ENCODE peak calls at places on chromosomes 13 and 19, in eight cellular contexts. J is ovary, P is breast epithelium, I is lower leg skin, R is body of pancreas, K is heart left ventricle, V is thyroid gland, S is stomach. O is an unnamed sample.

GRCh38 chr13:113408562-113408961 is 44.6 kb upstream of the GRTP1 start:
- DNase-seq in I (no peak), S (no peak), P (no peak), J (no peak), K (no peak), R (no peak), V (no peak), O (peak)

GRCh38 chr13:81487151-81487550 is 1146.2 kb upstream of the SPRY2 start:
- DNase-seq in P (no peak), R (peak), S (no peak), V (no peak), K (no peak), J (no peak), I (no peak), O (no peak)

GRCh38 chr19:495440-496332 is 600 bp upstream of the MADCAM1 start:
- DNase-seq in I (no peak), K (no peak), R (no peak), V (no peak), S (no peak), P (no peak), J (no peak), O (no peak)

GRCh38 chr13:68345963-68346362 is 1115.8 kb upstream of the PCDH9 start:
- DNase-seq in S (no peak), V (no peak), J (no peak), I (no peak), R (no peak), K (no peak), P (no peak), O (no peak)

GRCh38 chr13:50654341-50654740 is 189.2 kb downstream of the DLEU7 start:
- DNase-seq in P (no peak), R (no peak), K (no peak), S (no peak), J (no peak), I (no peak), V (no peak), O (no peak)

GRCh38 chr13:113666951-113667701 is at the start of gene GRK1:
- DNase-seq in P (peak), V (no peak), R (no peak), J (peak), K (no peak), S (peak), I (no peak), O (no peak)

GRCh38 chr19:57348136-57348535 is 2.9 kb upstream of the ZNF304 start:
- DNase-seq in P (no peak), J (no peak), S (no peak), V (no peak), I (no peak), K (no peak), R (no peak), O (no peak)

GRCh38 chr13:102693250-102693649 is 1.6 kb downstream of the METTL21C start:
- DNase-seq in R (no peak), S (no peak), V (no peak), K (no peak), J (no peak), I (no peak), P (no peak), O (no peak)

GRCh38 chr19:39870171-39870971 is 24.2 kb upstream of the FBL start:
- DNase-seq in P (no peak), V (no peak), S (no peak), K (peak), R (no peak), I (no peak), J (no peak), O (no peak)

GRCh38 chr13:42762251-42762650 is 19.1 kb upstream of the FAM216B start:
- DNase-seq in R (no peak), K (no peak), I (no peak), J (no peak), V (no peak), P (no peak), S (no peak), O (no peak)

GRCh38 chr19:51271015-51271600 is 20.2 kb downstream of the SIGLECL1 start:
- DNase-seq in V (no peak), J (no peak), K (no peak), I (no peak), S (no peak), P (no peak), R (no peak), O (no peak)

GRCh38 chr13:62583466-62583865 is 1167.8 kb upstream of the PCDH20 start:
- DNase-seq in I (no peak), S (no peak), V (no peak), P (no peak), K (no peak), J (no peak), R (no peak), O (no peak)

GRCh38 chr13:30346159-30346788 is 38.9 kb upstream of the KATNAL1 start:
- DNase-seq in K (no peak), S (peak), P (no peak), J (no peak), R (peak), I (no peak), V (peak), O (peak)

GRCh38 chr19:45558399-45558878 is 26.2 kb downstream of the OPA3 start:
- DNase-seq in I (peak), K (no peak), R (peak), P (no peak), S (peak), J (no peak), V (peak), O (no peak)

GRCh38 chr13:79395881-79396280 is 10.2 kb downstream of the RBM26 start:
- DNase-seq in I (no peak), R (no peak), K (no peak), P (no peak), V (no peak), J (no peak), S (no peak), O (no peak)

GRCh38 chr13:34064456-34065205 is 246.7 kb downstream of the RFC3 start:
- DNase-seq in K (no peak), S (no peak), P (no peak), I (no peak), R (no peak), V (no peak), J (no peak), O (no peak)

GRCh38 chr13:99610702-99611289 is 109.5 kb downstream of the TM9SF2 start:
- DNase-seq in R (no peak), J (no peak), I (no peak), S (no peak), K (no peak), V (no peak), P (no peak), O (no peak)

GRCh38 chr13:109883181-109884180 is 97.1 kb upstream of the IRS2 start:
- DNase-seq in I (no peak), S (no peak), V (no peak), P (no peak), K (no peak), J (no peak), R (no peak), O (no peak)

GRCh38 chr13:32407854-32408253 is 20.1 kb downstream of the N4BP2L1 start:
- DNase-seq in P (no peak), R (no peak), V (peak), J (no peak), K (no peak), S (no peak), I (no peak), O (no peak)

GRCh38 chr13:97911311-97912138 is 42.0 kb upstream of the IPO5 start:
- DNase-seq in V (peak), P (no peak), K (no peak), R (peak), I (no peak), J (no peak), S (no peak), O (no peak)

GRCh38 chr13:106318941-106319411 is 216.5 kb downstream of the EFNB2 start:
- DNase-seq in I (no peak), S (no peak), R (no peak), K (no peak), V (peak), P (no peak), J (no peak), O (no peak)

GRCh38 chr13:27961227-27962085 is 7.7 kb downstream of the CDX2 start:
- DNase-seq in V (no peak), S (no peak), K (no peak), J (no peak), P (no peak), R (no peak), I (no peak), O (no peak)

GRCh38 chr13:27960362-27961226 is 8.5 kb downstream of the CDX2 start:
- DNase-seq in K (no peak), I (no peak), J (no peak), S (peak), P (peak), R (peak), V (no peak), O (peak)

GRCh38 chr13:27962982-27963381 is 6.1 kb downstream of the CDX2 start:
- DNase-seq in I (no peak), K (no peak), S (no peak), P (no peak), R (no peak), V (no peak), J (no peak), O (no peak)

GRCh38 chr13:27959976-27960361 is 9.1 kb downstream of the CDX2 start:
- DNase-seq in R (no peak), V (no peak), K (no peak), P (no peak), I (no peak), S (no peak), J (no peak), O (no peak)

GRCh38 chr13:27962128-27962841 is 6.8 kb downstream of the CDX2 start:
- DNase-seq in R (no peak), K (no peak), J (no peak), P (no peak), I (no peak), V (no peak), S (no peak), O (no peak)
- TF ChIP-seq POLR2A in R (no peak), K (no peak), J (no peak), P (no peak), I (no peak), V (no peak), S (no peak), O (no peak)

GRCh38 chr13:46288570-46289259 is 77.0 kb downstream of the LRRC63 start:
- DNase-seq in K (no peak), I (no peak), J (no peak), P (no peak), R (no peak), V (no peak), S (no peak), O (no peak)
- TF ChIP-seq CTCF in K (peak), I (no peak), J (no peak), P (peak), R (peak), V (peak), S (peak), O (no peak)

DNA sequence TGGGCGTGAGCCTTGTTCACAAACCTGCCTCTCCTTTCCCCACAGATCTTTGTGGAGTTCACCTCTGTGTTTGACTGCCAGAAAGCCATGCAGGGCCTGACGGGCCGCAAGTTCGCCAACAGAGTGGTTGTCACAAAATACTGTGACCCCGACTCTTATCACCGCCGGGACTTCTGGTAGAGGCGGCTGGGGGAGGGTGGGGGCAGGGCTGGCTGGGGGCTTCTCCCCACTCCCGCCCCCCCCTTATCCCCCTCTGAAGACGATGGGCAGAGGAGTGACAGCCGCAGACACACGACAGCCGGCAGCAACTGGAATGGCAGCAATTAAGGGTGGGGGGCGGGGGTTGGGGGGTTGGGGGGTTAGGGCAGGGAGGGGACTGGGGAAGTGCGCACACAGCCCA is 1.1 kb upstream of the EPN1 start:
- DNase-seq in I (no peak), S (no peak), J (no peak), P (no peak), V (no peak), K (no peak), R (no peak), O (no peak)
- TF ChIP-seq POLR2A in I (no peak), S (no peak), J (no peak), P (no peak), V (no peak), K (no peak), R (no peak), O (no peak)

GRCh38 chr13:89923731-89924130 is 1423.8 kb upstream of the MIR17HG start:
- DNase-seq in R (no peak), P (no peak), I (no peak), J (no peak), S (no peak), V (no peak), K (no peak), O (no peak)

GRCh38 chr13:89920461-89920860 is 1427.0 kb upstream of the MIR17HG start:
- DNase-seq in R (no peak), K (no peak), S (no peak), V (no peak), J (no peak), P (no peak), I (no peak), O (no peak)

GRCh38 chr13:89923052-89923451 is 1424.4 kb upstream of the MIR17HG start:
- DNase-seq in J (no peak), S (no peak), V (no peak), R (no peak), K (no peak), I (no peak), P (no peak), O (no peak)

GRCh38 chr13:89930861-89931260 is 1416.6 kb upstream of the MIR17HG start:
- DNase-seq in V (no peak), P (no peak), I (no peak), J (no peak), K (no peak), R (no peak), S (no peak), O (no peak)

DNA sequence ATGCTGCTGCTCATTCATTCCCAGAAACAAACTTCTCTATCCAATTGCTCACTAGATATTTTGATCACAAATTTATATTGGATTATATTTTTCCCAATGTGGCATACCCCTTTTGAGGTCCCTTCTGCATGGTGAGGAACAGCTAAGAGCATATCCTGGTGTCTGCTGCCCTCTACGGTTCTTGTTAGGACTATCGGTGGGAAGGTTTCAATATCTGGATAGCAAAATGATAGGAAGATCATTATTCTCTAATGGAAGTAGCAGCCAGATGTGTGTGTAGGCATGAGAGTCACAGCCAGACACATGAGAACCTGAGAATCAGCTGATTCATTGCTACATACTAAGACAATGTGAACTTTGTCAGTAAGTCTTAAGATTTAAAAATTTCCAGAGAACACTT is 1422.4 kb upstream of the MIR17HG start:
- DNase-seq in V (no peak), P (no peak), S (no peak), K (no peak), J (no peak), R (no peak), I (no peak), O (no peak)
- TF ChIP-seq CTCF in V (no peak), P (no peak), S (no peak), K (no peak), J (no peak), R (no peak), I (no peak), O (peak)

O was measured in vagina.